ENCODE peak calls at places on chromosome 10, in five cellular contexts. P is DND-41, K is endodermal cell, Z is spleen, I is PC-9. G is an unnamed sample.

GRCh38 chr10:44925224-44925623 is 14.1 kb downstream of the TMEM72 start:
- DNase-seq in I (no peak), K (peak; percentile 92), P (peak; percentile 64), Z (no peak), G (peak; percentile 73)

GRCh38 chr10:113488186-113488585 is 64.7 kb upstream of the HABP2 start:
- DNase-seq in Z (no peak), P (no peak), I (no peak), K (no peak), G (no peak)

GRCh38 chr10:109933984-109934565 is 10.8 kb upstream of the XPNPEP1 start:
- DNase-seq in I (no peak), Z (no peak), P (peak; percentile 50), K (peak; percentile 57), G (no peak)

GRCh38 chr10:121715969-121716368 is 117.7 kb upstream of the FGFR2 start:
- DNase-seq in K (no peak), Z (no peak), I (no peak), P (no peak), G (no peak)

GRCh38 chr10:59804220-59804619 is 51.0 kb upstream of the MRLN start:
- DNase-seq in Z (no peak), P (no peak), I (no peak), K (no peak), G (no peak)

GRCh38 chr10:69481280-69481679 is 30.0 kb downstream of the TSPAN15 start:
- DNase-seq in K (no peak), I (no peak), Z (no peak), P (no peak), G (no peak)

GRCh38 chr10:130464426-130464825 is 328.2 kb downstream of the GLRX3 start:
- DNase-seq in P (no peak), Z (no peak), K (no peak), I (no peak), G (no peak)

GRCh38 chr10:128047337-128047736 is 78.9 kb downstream of the MKI67 start:
- DNase-seq in I (peak; percentile 69), Z (peak; percentile 98), P (peak; percentile 90), K (peak; percentile 96), G (no peak)

GRCh38 chr10:104330168-104331117 is 7.8 kb downstream of the ITPRIP start:
- DNase-seq in K (peak; percentile 53), Z (peak; percentile 41), P (no peak), I (peak; percentile 85), G (no peak)

GRCh38 chr10:43204943-43205671 is 61.8 kb downstream of the RASGEF1A start:
- DNase-seq in P (peak; percentile 61), Z (peak; percentile 88), I (peak; percentile 50), K (peak; percentile 93), G (peak; percentile 17)

GRCh38 chr10:114876169-114876568 is 54.6 kb downstream of the FHIP2A start:
- DNase-seq in P (no peak), I (no peak), K (no peak), Z (no peak), G (no peak)

GRCh38 chr10:85623342-85623741 is 743.3 kb downstream of the GRID1 start:
- DNase-seq in P (no peak), I (no peak), K (peak; percentile 28), Z (no peak), G (no peak)

GRCh38 chr10:4344544-4344994 is 481.4 kb upstream of the AKR1E2 start:
- DNase-seq in I (peak; percentile 97), Z (no peak), K (peak; percentile 47), P (no peak), G (peak; percentile 70)

GRCh38 chr10:945778-946177 is 14.3 kb upstream of the LARP4B start:
- DNase-seq in I (no peak), P (no peak), Z (no peak), K (no peak), G (no peak)

GRCh38 chr10:96212911-96213310 is 58.5 kb downstream of the BLNK start:
- DNase-seq in I (no peak), P (no peak), Z (no peak), K (no peak), G (no peak)

GRCh38 chr10:78721231-78721630 is 347.5 kb upstream of the ZMIZ1 start:
- DNase-seq in P (no peak), I (no peak), K (no peak), Z (no peak), G (no peak)

GRCh38 chr10:88743999-88744398 is 15.8 kb upstream of the LIPN start:
- DNase-seq in K (peak; percentile 76), Z (no peak), P (no peak), I (no peak), G (peak; percentile 13)

GRCh38 chr10:129728246-129728820 is 235.7 kb downstream of the EBF3 start:
- DNase-seq in Z (peak; percentile 68), K (no peak), P (no peak), I (no peak), G (no peak)

GRCh38 chr10:77637474-77637985 is at the start of gene KCNMA1:
- DNase-seq in I (no peak), K (peak; percentile 78), Z (peak; percentile 83), P (no peak), G (no peak)

GRCh38 chr10:127563718-127564553 is 14.8 kb downstream of the NPS start:
- DNase-seq in I (no peak), K (peak; percentile 75), P (peak; percentile 39), Z (no peak), G (peak; percentile 51)

GRCh38 chr10:91144961-91145360 is 75.5 kb upstream of the PCGF5 start:
- DNase-seq in P (no peak), Z (no peak), I (no peak), K (no peak), G (no peak)

GRCh38 chr10:1643161-1643910 is 94.0 kb downstream of the ADARB2 start:
- DNase-seq in P (peak; percentile 56), K (peak; percentile 93), I (no peak), Z (no peak), G (peak; percentile 47)

GRCh38 chr10:36489181-36489927 is 636.0 kb upstream of the ANKRD30A start:
- DNase-seq in P (no peak), Z (no peak), K (no peak), I (no peak), G (no peak)

GRCh38 chr10:80460399-80461207 is 6.5 kb downstream of the TSPAN14 start:
- DNase-seq in P (no peak), K (peak; percentile 92), Z (no peak), I (peak; percentile 98), G (peak; percentile 38)

GRCh38 chr10:78831457-78831856 is 237.3 kb upstream of the ZMIZ1 start:
- DNase-seq in P (no peak), K (no peak), Z (no peak), I (no peak), G (no peak)

GRCh38 chr10:69278446-69278963 is at the start of gene HK1:
- DNase-seq in P (no peak), K (peak; percentile 63), I (no peak), Z (no peak), G (no peak)

GRCh38 chr10:35420827-35421552 is 84.7 kb downstream of the CCNY start:
- DNase-seq in Z (no peak), I (no peak), K (no peak), P (no peak), G (no peak)

GRCh38 chr10:35422236-35422635 is 85.9 kb downstream of the CCNY start:
- DNase-seq in K (no peak), Z (no peak), P (no peak), I (no peak), G (no peak)

GRCh38 chr10:35420044-35420443 is 83.7 kb downstream of the CCNY start:
- DNase-seq in Z (no peak), I (no peak), K (no peak), P (no peak), G (no peak)

GRCh38 chr10:35423505-35424306 is 87.4 kb downstream of the CCNY start:
- DNase-seq in K (no peak), Z (no peak), P (no peak), I (no peak), G (no peak)

GRCh38 chr10:35421553-35422178 is 85.4 kb downstream of the CCNY start:
- DNase-seq in K (peak; percentile 71), I (peak; percentile 78), Z (no peak), P (no peak), G (no peak)
- H3K4me1 ChIP-seq in K (peaks cover 2% of the 10 kb centered on the region), I (peaks cover 46% of the 10 kb centered on the region), Z (peaks cover 52% of the 10 kb centered on the region), P (no peaks in the 10 kb centered on the region), G (peaks cover 23% of the 10 kb centered on the region)

GRCh38 chr10:73743327-73743904 is 756 bp upstream of the SEC24C start:
- DNase-seq in K (peak; percentile 20), P (no peak), Z (no peak), I (no peak), G (no peak)
- H3K36me3 ChIP-seq in K (peaks cover 10% of the 10 kb centered on the region), P (peaks cover 18% of the 10 kb centered on the region), Z (no peaks in the 10 kb centered on the region), I (peaks cover 23% of the 10 kb centered on the region), G (peaks cover 17% of the 10 kb centered on the region)

DNA sequence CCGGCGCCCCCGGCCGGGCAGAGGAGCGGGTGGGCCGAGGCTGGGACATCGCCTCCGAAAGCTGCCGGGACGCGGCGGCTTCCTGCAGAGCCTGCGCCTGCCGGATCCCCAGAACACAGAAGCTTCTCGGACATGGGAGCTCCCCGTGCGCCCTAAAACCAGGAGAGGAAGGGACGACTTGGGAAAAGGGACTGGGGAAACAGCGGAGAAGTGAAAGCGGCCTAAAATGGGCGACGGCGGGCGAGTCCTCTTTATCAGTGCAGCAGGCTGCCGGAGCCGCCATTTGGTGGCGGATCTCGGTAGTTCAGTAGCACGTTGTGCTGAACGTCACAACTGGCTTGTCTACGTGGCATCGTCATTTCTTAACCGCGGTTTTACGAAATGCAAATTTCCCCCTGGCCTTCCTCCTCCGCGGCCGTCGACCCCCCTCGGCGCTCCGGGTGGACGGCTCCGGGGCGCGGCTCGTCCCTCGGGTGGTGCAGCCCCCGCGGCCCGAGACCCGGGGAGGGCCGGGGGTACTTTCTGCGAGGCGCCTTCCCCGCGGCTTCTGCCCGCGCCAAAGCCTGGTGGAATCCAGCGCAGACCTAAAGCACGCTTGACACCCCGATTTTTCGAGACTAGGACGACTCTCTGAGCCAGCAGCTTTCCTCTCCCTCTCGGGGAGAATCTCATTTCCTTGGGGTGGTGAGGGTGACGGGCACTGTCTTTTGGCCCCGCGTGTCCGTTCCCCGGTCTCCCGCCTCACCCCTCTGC is 9.9 kb upstream of the SPAG6 start:
- DNase-seq in Z (peak; percentile 90), I (no peak), K (peak; percentile 84), P (no peak), G (no peak)
- H3K4me3 ChIP-seq in Z (peak overlapping the region; percentile 44), I (no peak overlapping the region), K (peak overlapping the region; percentile 60), P (no peak overlapping the region), G (no peak overlapping the region)

GRCh38 chr10:13840036-13840435 is 253.3 kb downstream of the PRPF18 start:
- DNase-seq in Z (no peak), P (no peak), K (no peak), I (peak; percentile 35), G (no peak)
- H3K4me1 ChIP-seq in Z (peaks cover 7% of the 10 kb centered on the region), P (no peaks in the 10 kb centered on the region), K (no peaks in the 10 kb centered on the region), I (peaks cover 11% of the 10 kb centered on the region), G (no peaks in the 10 kb centered on the region)

GRCh38 chr10:17950726-17951125 is 992 bp upstream of the SLC39A12 start:
- DNase-seq in Z (no peak), I (no peak), P (no peak), K (no peak), G (no peak)

GRCh38 chr10:17954856-17955255 is 3.1 kb downstream of the SLC39A12 start:
- DNase-seq in Z (no peak), P (no peak), K (no peak), I (no peak), G (no peak)

DNA sequence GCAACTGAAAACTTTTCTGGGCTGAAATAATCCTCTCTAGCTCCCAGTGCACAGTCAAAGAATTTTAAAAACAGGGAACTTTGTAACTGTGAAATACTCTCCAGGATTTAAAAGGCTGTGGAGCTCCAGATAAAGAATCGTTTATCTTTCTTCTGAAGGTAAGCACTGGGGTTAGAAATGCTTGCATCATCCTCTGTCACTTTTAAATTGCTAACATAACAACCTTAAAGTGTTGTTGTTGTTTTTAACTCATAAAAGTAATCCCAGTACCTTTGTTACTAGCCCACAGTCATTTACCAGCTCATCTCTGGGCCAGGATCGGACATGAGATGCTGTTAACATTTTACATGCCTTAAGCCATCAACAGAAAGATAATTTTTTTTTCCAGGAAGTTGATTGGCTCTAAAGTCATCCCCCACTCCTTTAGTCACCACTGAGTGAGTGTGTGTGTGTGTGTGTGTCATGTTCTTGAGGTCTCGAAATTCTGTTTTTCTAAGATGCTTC is at the start of gene SLC39A12:
- DNase-seq in Z (no peak), P (no peak), K (no peak), I (no peak), G (no peak)
- H3K36me3 ChIP-seq in Z (no peaks in the 10 kb centered on the region), P (no peaks in the 10 kb centered on the region), K (no peaks in the 10 kb centered on the region), I (no peaks in the 10 kb centered on the region), G (no peaks in the 10 kb centered on the region)

G was measured in SJCRH30.